ENCODE peak calls at places on chromosome 12, in eight cellular contexts. A is GM23338, O is HCT116, F is OCI-LY7, Y is hepatocyte, Q is PC-3, D is MM.1S, Z is GM23248. M is an unnamed sample.

GRCh38 chr12:10016881-10017280 is 6.5 kb downstream of the CLEC12B start:
- DNase-seq in F (no peak), A (no peak), Q (peak), D (no peak), O (no peak), Y (no peak), Z (peak), M (no peak)

GRCh38 chr12:41419151-41419893 is 231.2 kb downstream of the PDZRN4 start:
- DNase-seq in A (no peak), Q (no peak), Z (no peak), F (no peak), O (no peak), D (no peak), Y (no peak), M (peak)

GRCh38 chr12:47954058-47954457 is 9.3 kb upstream of the TMEM106C start:
- DNase-seq in D (no peak), Q (peak), Z (no peak), Y (no peak), O (no peak), F (no peak), A (no peak), M (no peak)

GRCh38 chr12:16604853-16605252 is 1.1 kb downstream of the LMO3 start:
- DNase-seq in Q (no peak), Z (no peak), A (peak), Y (no peak), F (no peak), D (no peak), O (no peak), M (peak)

GRCh38 chr12:103806807-103807206 is 34.2 kb downstream of the NT5DC3 start:
- DNase-seq in A (no peak), F (no peak), D (no peak), Q (no peak), Z (no peak), Y (no peak), O (no peak), M (no peak)

GRCh38 chr12:14211829-14212455 is 153.5 kb upstream of the ATF7IP start:
- DNase-seq in Z (no peak), Q (no peak), O (no peak), Y (peak), A (no peak), D (no peak), F (no peak), M (peak)

GRCh38 chr12:92595663-92596062 is 107.1 kb upstream of the PLEKHG7 start:
- DNase-seq in Q (no peak), F (no peak), Z (no peak), A (no peak), D (no peak), Y (no peak), O (no peak), M (no peak)

GRCh38 chr12:63922446-63922845 is 77.9 kb downstream of the SRGAP1 start:
- DNase-seq in A (no peak), D (no peak), O (peak), Q (no peak), Y (no peak), F (no peak), Z (peak), M (no peak)

GRCh38 chr12:6062427-6063378 is 61.8 kb downstream of the VWF start:
- DNase-seq in O (no peak), Q (peak), Y (peak), A (peak), F (peak), D (peak), Z (peak), M (peak)

GRCh38 chr12:56521590-56522371 is at the start of gene RBMS2:
- DNase-seq in F (peak), O (peak), A (peak), Z (peak), D (peak), Q (peak), Y (peak), M (peak)

GRCh38 chr12:121456551-121456950 is 56.6 kb downstream of the RNF34 start:
- DNase-seq in F (no peak), A (no peak), Y (no peak), Q (no peak), O (no peak), Z (no peak), D (no peak), M (no peak)

GRCh38 chr12:130183585-130184370 is 21.5 kb downstream of the FZD10 start:
- DNase-seq in O (no peak), F (no peak), Y (no peak), Z (no peak), A (no peak), D (no peak), Q (no peak), M (no peak)

GRCh38 chr12:5171701-5172100 is 128.0 kb downstream of the KCNA5 start:
- DNase-seq in Q (peak), F (peak), O (peak), Y (peak), A (peak), D (peak), Z (peak), M (peak)

GRCh38 chr12:119594399-119594730 is 791 bp downstream of the TMEM233 start:
- DNase-seq in Q (no peak), D (no peak), Z (peak), Y (no peak), F (no peak), A (peak), O (no peak), M (peak)

GRCh38 chr12:109165599-109165998 is 49.2 kb downstream of the ACACB start:
- DNase-seq in A (no peak), D (no peak), O (no peak), Q (no peak), Z (peak), Y (no peak), F (no peak), M (no peak)

GRCh38 chr12:48995061-48995879 is 3.9 kb downstream of the DDN start:
- DNase-seq in F (peak), A (peak), D (peak), Q (peak), Y (peak), O (peak), Z (peak), M (peak)

GRCh38 chr12:26648584-26648983 is 184.4 kb downstream of the ITPR2 start:
- DNase-seq in Q (peak), D (no peak), O (no peak), F (no peak), Y (no peak), Z (peak), A (no peak), M (no peak)

GRCh38 chr12:45745861-45746277 is 16.4 kb downstream of the ARID2 start:
- DNase-seq in Q (peak), D (peak), A (peak), Y (no peak), O (no peak), Z (peak), F (peak), M (no peak)

GRCh38 chr12:644818-645552 is 18.3 kb downstream of the NINJ2 start:
- DNase-seq in O (no peak), A (no peak), Z (peak), D (no peak), F (no peak), Q (no peak), Y (no peak), M (no peak)

GRCh38 chr12:57139796-57140649 is 7.4 kb downstream of the LRP1-AS start:
- DNase-seq in D (no peak), Y (no peak), O (no peak), F (no peak), Q (no peak), Z (peak), A (no peak), M (no peak)

GRCh38 chr12:63319936-63320633 is 169.1 kb upstream of the AVPR1A start:
- DNase-seq in A (no peak), Z (no peak), Q (peak), O (no peak), Y (no peak), F (no peak), D (no peak), M (no peak)

GRCh38 chr12:57965766-57966165 is 24.4 kb downstream of the ATP23 start:
- DNase-seq in Q (peak), A (no peak), Y (no peak), D (no peak), F (no peak), O (no peak), Z (no peak), M (no peak)

GRCh38 chr12:108004368-108004767 is 124.7 kb upstream of the WSCD2 start:
- DNase-seq in A (peak), F (peak), Q (peak), O (no peak), D (peak), Y (peak), Z (peak), M (peak)

GRCh38 chr12:56385873-56386272 is 23.2 kb upstream of the APOF start:
- DNase-seq in F (no peak), Y (peak), Q (peak), Z (peak), O (peak), D (no peak), A (no peak), M (no peak)

GRCh38 chr12:77667101-77667500 is 163.6 kb upstream of the NAV3 start:
- DNase-seq in A (no peak), Q (no peak), D (no peak), O (no peak), Z (no peak), Y (no peak), F (no peak), M (no peak)

GRCh38 chr12:6080149-6081045 is 44.1 kb downstream of the VWF start:
- DNase-seq in Y (no peak), F (no peak), O (no peak), Z (no peak), D (no peak), Q (no peak), A (no peak), M (no peak)

GRCh38 chr12:131092911-131093901 is 139.5 kb downstream of the ADGRD1 start:
- DNase-seq in Z (peak), Y (no peak), O (no peak), A (no peak), D (peak), Q (peak), F (peak), M (no peak)

GRCh38 chr12:4787965-4788364 is 67.8 kb downstream of the GALNT8 start:
- DNase-seq in F (no peak), Q (no peak), Y (no peak), D (no peak), A (no peak), Z (no peak), O (no peak), M (no peak)

GRCh38 chr12:86914716-86915115 is 658.5 kb upstream of the MGAT4C start:
- DNase-seq in A (peak), Z (peak), Y (peak), F (no peak), O (peak), D (no peak), Q (peak), M (peak)

GRCh38 chr12:122155705-122156104 is 18.3 kb downstream of the IL31 start:
- DNase-seq in A (no peak), Y (no peak), D (no peak), Q (no peak), Z (no peak), F (no peak), O (no peak), M (no peak)

GRCh38 chr12:73180734-73181133 is 908.6 kb downstream of the TRHDE start:
- DNase-seq in A (no peak), Q (no peak), Y (no peak), D (peak), O (no peak), F (no peak), Z (no peak), M (no peak)

GRCh38 chr12:130198663-130199060 is 36.4 kb downstream of the FZD10 start:
- DNase-seq in A (no peak), D (no peak), Y (no peak), F (no peak), O (no peak), Q (no peak), Z (no peak), M (no peak)

GRCh38 chr12:49489720-49490119 is 49.1 kb upstream of the KCNH3 start:
- DNase-seq in D (no peak), Y (no peak), O (peak), Q (peak), A (peak), Z (peak), F (no peak), M (no peak)

GRCh38 chr12:68113644-68114043 is 45.9 kb downstream of the IFNG start:
- DNase-seq in F (peak), D (no peak), O (peak), Q (peak), Y (no peak), Z (no peak), A (peak), M (peak)

GRCh38 chr12:40314927-40315326 is 90.1 kb downstream of the LRRK2 start:
- DNase-seq in D (no peak), Y (no peak), A (no peak), F (peak), O (no peak), Z (no peak), Q (no peak), M (no peak)

GRCh38 chr12:126570571-126570970 is 1505.3 kb downstream of the AACS start:
- DNase-seq in Z (no peak), A (no peak), F (no peak), D (no peak), Y (no peak), Q (no peak), O (no peak), M (no peak)

GRCh38 chr12:7113389-7113871 is 4.4 kb upstream of the C1RL start:
- DNase-seq in F (peak), D (peak), Q (peak), O (no peak), Y (peak), Z (peak), A (peak), M (peak)

GRCh38 chr12:2582631-2583616 is 211.8 kb upstream of the FKBP4 start:
- DNase-seq in D (peak), O (peak), Y (peak), Z (peak), Q (peak), F (peak), A (peak), M (peak)

GRCh38 chr12:59620326-59620725 is 24.5 kb downstream of the SLC16A7 start:
- DNase-seq in Y (no peak), Z (no peak), A (no peak), D (no peak), F (no peak), Q (peak), O (no peak), M (no peak)

DNA sequence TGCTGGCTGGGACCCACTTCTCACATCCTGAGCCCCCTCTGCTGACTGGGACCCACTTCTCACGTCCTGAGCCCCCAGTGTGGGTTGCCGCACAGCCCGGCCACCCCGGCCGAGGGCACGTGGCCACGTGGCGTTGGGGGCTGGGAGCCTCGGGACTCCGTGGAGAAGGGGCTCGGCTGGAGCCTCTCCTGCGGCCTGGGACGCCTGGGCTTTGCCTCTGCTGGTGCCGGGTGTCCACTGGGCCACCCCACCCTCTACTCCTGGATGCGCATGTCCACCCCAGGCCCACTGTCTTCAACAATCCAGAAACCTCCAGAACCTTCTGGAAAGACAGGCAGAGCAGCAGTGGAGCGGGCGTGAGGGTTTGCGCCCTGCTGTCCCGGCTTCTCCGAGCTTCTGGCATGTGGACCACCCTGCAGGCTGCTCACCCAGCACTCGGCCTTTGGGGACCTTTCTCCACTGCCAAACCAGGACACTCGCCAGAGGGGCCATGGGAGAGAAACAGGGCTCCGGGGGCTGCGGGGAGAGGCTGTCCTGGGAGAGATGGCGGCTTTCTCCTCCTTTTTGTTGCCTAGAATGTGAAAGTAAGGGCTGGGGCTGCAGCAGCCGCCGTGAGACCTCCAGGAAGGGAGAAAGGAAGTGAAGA is 29.9 kb downstream of the NOC4L start:
- DNase-seq in A (no peak), Y (no peak), Z (no peak), Q (no peak), F (no peak), O (no peak), D (no peak), M (no peak)
- TF ChIP-seq EZH2phosphoT487 in A (no peak), Y (no peak), Z (no peak), Q (no peak), F (no peak), O (no peak), D (no peak), M (no peak)

DNA sequence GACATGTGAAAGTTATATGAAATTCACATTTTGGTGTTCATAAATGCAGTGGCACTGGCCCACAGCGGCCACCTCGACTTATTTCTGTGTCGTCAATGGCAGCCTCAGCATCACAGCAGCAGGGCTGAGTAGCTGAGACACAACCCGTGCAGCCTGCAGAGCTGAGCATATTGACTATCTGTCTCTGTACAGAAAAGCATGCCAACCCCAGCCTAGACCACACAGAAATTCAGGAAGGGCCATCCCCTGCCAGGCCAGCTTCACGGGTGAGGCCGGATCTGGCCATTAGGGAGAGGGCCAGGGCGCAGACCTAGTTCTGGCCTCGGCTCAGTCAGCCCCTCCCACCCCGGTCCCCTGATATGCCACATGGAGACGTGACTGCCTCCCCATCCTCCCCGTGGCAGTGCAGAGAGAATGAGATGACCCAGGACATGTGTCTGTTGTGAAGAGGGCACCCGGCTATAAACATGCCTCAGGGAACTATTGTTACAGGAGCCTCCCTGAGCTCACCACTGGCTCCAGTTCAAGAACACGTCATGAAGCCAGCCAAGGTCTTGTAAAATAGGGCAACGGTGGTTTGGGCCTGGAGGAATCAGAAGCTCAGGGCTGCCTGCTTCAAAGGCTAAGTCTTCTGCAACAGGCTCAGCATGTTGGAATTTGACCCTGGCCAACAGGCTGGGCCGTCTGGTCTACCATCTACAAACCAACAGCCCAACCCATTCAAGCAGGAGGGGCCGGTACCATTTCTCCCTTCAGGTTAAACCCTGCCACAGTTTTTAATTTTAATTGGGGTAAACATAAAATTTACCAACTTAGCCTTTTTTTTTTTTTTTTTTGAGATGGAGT is 25.5 kb downstream of the SCARB1 start:
- DNase-seq in Z (peak), A (no peak), Y (peak), F (no peak), Q (peak), D (no peak), O (peak), M (no peak)
- TF ChIP-seq EZH2phosphoT487 in Z (no peak), A (no peak), Y (no peak), F (no peak), Q (no peak), D (no peak), O (no peak), M (no peak)

DNA sequence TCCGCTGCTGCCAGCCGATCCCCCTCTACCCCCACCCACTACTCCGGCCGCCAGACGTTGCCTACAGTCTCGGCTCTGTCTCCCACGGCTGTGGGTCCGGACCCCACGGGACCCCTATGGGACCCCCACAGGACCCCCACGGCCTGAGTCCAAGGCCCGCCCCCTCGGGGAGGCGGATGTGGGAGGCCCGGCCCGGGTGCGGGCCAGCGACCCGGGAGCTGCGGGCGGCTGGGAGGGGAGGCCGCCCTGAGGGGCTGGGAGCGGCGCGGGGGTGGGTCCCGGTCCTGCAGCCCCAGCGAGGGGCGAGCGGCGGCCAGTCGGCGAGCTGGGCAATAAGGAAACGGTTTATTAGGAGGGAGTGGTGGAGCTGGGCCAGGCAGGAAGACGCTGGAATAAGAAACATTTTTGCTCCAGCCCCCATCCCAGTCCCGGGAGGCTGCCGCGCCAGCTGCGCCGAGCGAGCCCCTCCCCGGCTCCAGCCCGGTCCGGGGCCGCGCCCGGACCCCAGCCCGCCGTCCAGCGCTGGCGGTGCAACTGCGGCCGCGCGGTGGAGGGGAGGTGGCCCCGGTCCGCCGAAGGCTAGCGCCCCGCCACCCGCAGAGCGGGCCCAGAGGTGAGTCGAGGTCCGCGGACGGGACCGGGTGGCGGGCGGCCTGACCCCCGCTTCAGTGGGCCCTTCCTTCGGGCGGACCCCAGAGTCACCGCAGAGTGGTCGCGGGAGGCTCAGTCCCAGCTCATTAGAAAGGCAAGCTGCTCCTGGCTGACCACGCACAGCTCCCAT is at the start of gene ACVRL1:
- DNase-seq in Q (no peak), Y (no peak), F (no peak), Z (peak), O (no peak), A (peak), D (no peak), M (peak)
- TF ChIP-seq EZH2phosphoT487 in Q (no peak), Y (no peak), F (no peak), Z (no peak), O (no peak), A (no peak), D (no peak), M (peak)

DNA sequence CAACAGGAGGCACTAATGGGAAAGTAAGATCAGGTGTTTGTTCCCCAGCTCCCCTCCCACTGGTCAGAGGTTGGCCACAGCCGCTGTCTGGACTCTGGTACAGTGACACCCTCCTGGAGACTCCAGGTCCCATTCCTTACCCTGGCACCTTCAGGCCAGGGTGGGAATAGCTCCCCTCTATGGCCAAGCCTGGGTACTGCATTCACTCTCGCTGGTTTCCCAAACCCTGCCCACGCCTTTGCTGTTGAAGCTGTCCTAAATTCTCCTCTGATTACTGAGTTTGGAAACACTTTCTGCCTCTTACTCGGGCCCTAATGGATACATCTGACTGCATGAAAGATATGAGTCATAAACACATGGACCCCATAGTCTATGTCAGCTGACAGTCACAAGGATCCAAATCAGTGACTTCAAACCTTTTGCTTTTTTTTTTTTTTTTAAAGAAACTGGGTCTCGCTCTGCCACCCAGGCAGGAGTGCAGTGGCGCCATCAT is 17.9 kb downstream of the HRK start:
- DNase-seq in Y (peak), D (no peak), Z (peak), Q (peak), O (peak), F (peak), A (peak), M (peak)
- TF ChIP-seq EZH2phosphoT487 in Y (no peak), D (no peak), Z (no peak), Q (no peak), O (no peak), F (no peak), A (no peak), M (no peak)